ENCODE peak calls at places on chromosomes 13 and 19, in four cellular contexts. D, W, E and Q are unnamed samples.

GRCh38 chr13:23796546-23796945 is 92.7 kb downstream of the MIPEP start:
- DNase-seq in D (no peak), E (no peak), W (no peak), Q (peak; percentile 28)

GRCh38 chr13:71661921-71662320 is 205.1 kb downstream of the DACH1 start:
- DNase-seq in W (no peak), E (no peak), D (no peak), Q (peak; percentile 33)

GRCh38 chr13:103883152-103883551 is 816.9 kb upstream of the SLC10A2 start:
- DNase-seq in D (peak; percentile 79), W (peak; percentile 78), E (no peak), Q (peak; percentile 16)

GRCh38 chr19:4051175-4052101 is 15.3 kb downstream of the ZBTB7A start:
- DNase-seq in W (no peak), D (peak; percentile 65), E (peak; percentile 42), Q (no peak)

GRCh38 chr19:29115181-29115580 is 97.8 kb downstream of the UQCRFS1 start:
- DNase-seq in W (no peak), D (no peak), E (no peak), Q (no peak)

GRCh38 chr13:113080361-113080831 is 25.2 kb upstream of the F7 start:
- DNase-seq in E (no peak), W (no peak), D (no peak), Q (no peak)

GRCh38 chr19:35718345-35719041 is 690 bp downstream of the KMT2B start:
- DNase-seq in W (no peak), D (peak; percentile 40), E (peak; percentile 68), Q (no peak)

GRCh38 chr19:18946918-18947317 is 5.9 kb upstream of the HOMER3 start:
- DNase-seq in E (no peak), D (no peak), W (no peak), Q (no peak)

GRCh38 chr13:36819811-36820140 is 754 bp downstream of the RFXAP start:
- DNase-seq in E (peak; percentile 38), W (no peak), D (no peak), Q (no peak)

GRCh38 chr13:64186503-64186902 is 2770.9 kb upstream of the PCDH20 start:
- DNase-seq in W (no peak), D (no peak), E (no peak), Q (no peak)

GRCh38 chr13:75864718-75865117 is 228.6 kb downstream of the LMO7 start:
- DNase-seq in W (no peak), E (no peak), D (no peak), Q (no peak)

GRCh38 chr13:48630291-48630690 is 23.4 kb upstream of the CYSLTR2 start:
- DNase-seq in E (no peak), D (no peak), W (no peak), Q (no peak)

GRCh38 chr19:3366761-3367571 is 583 bp downstream of the NFIC start:
- DNase-seq in W (no peak), E (no peak), D (peak; percentile 78), Q (no peak)

GRCh38 chr19:8196271-8196908 is 12.8 kb upstream of the CERS4 start:
- DNase-seq in E (no peak), W (no peak), D (no peak), Q (no peak)

GRCh38 chr19:4817467-4818277 is 13.8 kb downstream of the TICAM1 start:
- DNase-seq in D (no peak), E (no peak), W (no peak), Q (no peak)

GRCh38 chr13:81320516-81320915 is 979.6 kb upstream of the SPRY2 start:
- DNase-seq in W (no peak), E (no peak), D (no peak), Q (no peak)

GRCh38 chr19:30319876-30320275 is 52.3 kb upstream of the ZNF536 start:
- DNase-seq in E (no peak), D (no peak), W (no peak), Q (no peak)